ENCODE peak calls at places on chromosomes 5 and 9, in five cellular contexts. M, N, Y, R and B are unnamed samples.

GRCh38 chr9:88732128-88732527 is 197.2 kb downstream of the NXNL2 start:
- DNase-seq in M (no peak), N (peak), Y (no peak), R (no peak), B (no peak)

GRCh38 chr9:15856591-15856990 is 303.7 kb downstream of the CCDC171 start:
- DNase-seq in M (no peak), N (no peak), Y (no peak), R (peak), B (no peak)

GRCh38 chr9:127519301-127520166 is 68.2 kb downstream of the LRSAM1 start:
- DNase-seq in M (no peak), N (peak), Y (no peak), R (peak), B (peak)

GRCh38 chr5:158814521-158814920 is 285.2 kb downstream of the EBF1 start:
- DNase-seq in M (no peak), N (no peak), Y (no peak), R (peak), B (peak)

GRCh38 chr5:95148453-95148852 is 136.4 kb downstream of the MCTP1 start:
- DNase-seq in M (no peak), N (no peak), Y (no peak), R (no peak), B (no peak)

GRCh38 chr5:1444361-1445189 is 665 bp downstream of the SLC6A3 start:
- DNase-seq in M (no peak), N (no peak), Y (no peak), R (no peak), B (no peak)

GRCh38 chr5:74877624-74878304 is 11.6 kb upstream of the FAM169A start:
- DNase-seq in M (no peak), N (no peak), Y (no peak), R (no peak), B (no peak)

GRCh38 chr9:129575818-129576217 is 45.1 kb downstream of the C9orf50 start:
- DNase-seq in M (no peak), N (no peak), Y (no peak), R (no peak), B (no peak)

GRCh38 chr9:7976167-7976755 is 176.7 kb upstream of the DMAC1 start:
- DNase-seq in M (no peak), N (no peak), Y (peak), R (no peak), B (no peak)

GRCh38 chr9:69857131-69857530 is 36.5 kb downstream of the CFAP95 start:
- DNase-seq in M (no peak), N (no peak), Y (no peak), R (peak), B (no peak)

GRCh38 chr5:100902406-100903035 is 561 bp downstream of the ST8SIA4 start:
- DNase-seq in M (no peak), N (no peak), Y (no peak), R (no peak), B (no peak)

GRCh38 chr5:96875805-96876291 is 452 bp upstream of the ERAP2 start:
- DNase-seq in M (no peak), N (no peak), Y (no peak), R (no peak), B (no peak)

GRCh38 chr5:100516285-100516684 is 18.9 kb upstream of the FAM174A start:
- DNase-seq in M (no peak), N (no peak), Y (no peak), R (no peak), B (no peak)

GRCh38 chr5:32794086-32794485 is 83.0 kb downstream of the NPR3 start:
- DNase-seq in M (no peak), N (no peak), Y (no peak), R (no peak), B (no peak)
- TF ChIP-seq CTCF in M (peak), N (no peak), Y (no peak), R (peak), B (peak)

GRCh38 chr5:134124289-134125194 is 10.1 kb downstream of the TCF7 start:
- DNase-seq in M (no peak), N (no peak), Y (no peak), R (peak), B (peak)

GRCh38 chr5:134127988-134128647 is 13.6 kb downstream of the TCF7 start:
- DNase-seq in M (no peak), N (no peak), Y (no peak), R (no peak), B (no peak)

GRCh38 chr5:134127376-134127861 is 12.9 kb downstream of the TCF7 start:
- DNase-seq in M (peak), N (peak), Y (no peak), R (no peak), B (no peak)

GRCh38 chr5:134123360-134123759 is 8.9 kb downstream of the TCF7 start:
- DNase-seq in M (no peak), N (no peak), Y (no peak), R (no peak), B (no peak)

DNA sequence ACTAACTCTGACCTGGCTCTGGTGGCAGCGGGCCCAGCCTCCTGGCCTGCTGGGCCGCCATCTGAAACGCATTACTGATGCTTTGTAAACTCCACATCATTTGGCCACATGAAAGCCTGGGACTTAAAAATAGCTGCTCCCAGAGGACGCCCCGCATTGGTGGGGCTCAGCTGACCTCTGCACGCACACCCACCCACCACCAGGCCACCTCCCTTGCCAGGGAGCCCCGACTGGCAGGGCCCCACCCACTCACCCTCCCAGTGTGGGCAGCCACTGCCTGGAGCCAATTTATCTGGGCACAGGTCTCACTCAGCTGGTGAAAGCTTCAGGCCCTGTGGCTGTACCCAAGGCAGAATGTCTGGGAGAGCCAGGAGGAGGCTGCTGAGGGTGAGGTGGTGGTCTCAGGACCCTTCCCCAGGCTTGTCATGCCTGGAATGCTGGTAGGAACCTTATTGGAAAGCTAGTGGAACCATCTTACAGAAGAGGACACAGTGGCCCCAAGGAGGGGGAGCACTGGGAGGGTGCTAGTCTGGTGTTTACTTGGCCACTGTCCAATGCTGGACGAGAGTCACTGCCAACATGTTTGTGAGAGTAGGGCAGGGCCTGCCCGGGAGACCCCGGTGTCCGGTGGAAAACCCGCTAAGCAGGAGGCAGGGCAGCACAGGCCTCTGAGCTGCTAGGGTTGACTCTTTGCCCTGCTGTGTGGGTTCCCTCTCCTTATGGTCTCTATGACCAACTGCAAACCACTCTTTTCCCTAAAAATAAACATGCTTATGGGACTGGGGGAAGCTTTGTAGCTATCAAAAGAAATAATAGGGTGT is 10.9 kb downstream of the TCF7 start:
- DNase-seq in M (peak), N (peak), Y (no peak), R (peak), B (peak)
- H3K4me3 ChIP-seq in M (no peak), N (no peak), Y (peak), R (no peak), B (no peak)

DNA sequence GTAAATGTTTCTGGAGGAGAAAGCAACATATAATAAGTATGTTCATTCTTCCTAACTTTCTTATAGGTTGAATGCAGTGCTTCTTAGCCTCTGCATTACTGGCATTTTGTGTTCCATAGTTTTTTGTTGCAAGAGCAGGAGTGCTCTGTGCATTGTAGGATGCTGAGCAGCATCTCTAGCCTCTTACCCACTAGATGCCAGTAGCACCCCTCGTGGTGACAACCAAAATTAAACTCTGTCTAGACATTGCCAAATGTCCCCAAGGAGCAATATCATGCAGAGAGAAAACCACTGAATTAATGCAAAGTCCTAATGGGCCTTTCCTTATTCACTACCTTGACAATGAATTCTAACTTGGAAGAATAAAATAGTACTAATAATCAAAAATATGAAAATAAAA is 147.0 kb downstream of the GLIS3 start:
- DNase-seq in M (no peak), N (no peak), Y (no peak), R (no peak), B (no peak)
- TF ChIP-seq CTCF in M (no peak), N (no peak), Y (no peak), R (no peak), B (no peak)

GRCh38 chr5:113224605-113225065 is 210.2 kb downstream of the TSSK1B start:
- DNase-seq in M (no peak), N (no peak), Y (no peak), R (no peak), B (no peak)
- H3K4me3 ChIP-seq in M (no peak), N (no peak), Y (no peak), R (no peak), B (no peak)